ENCODE peak calls at places on chromosome 13, in five cellular contexts. One of them, this sample, is unnamed.
A peak's percentile ranks its signal among the peaks of the same experiment; 100 is the strongest.

GRCh38 chr13:98480915-98481510 is 95.9 kb downstream of the STK24 start:
- DNase-seq in thyroid gland: no peak
- DNase-seq in HCT116: no peak
- DNase-seq in heart left ventricle: peak; percentile 58
- DNase-seq in IMR-90: peak; percentile 69
- DNase-seq in this sample: no peak

GRCh38 chr13:95714142-95714832 is 37.3 kb downstream of the DNAJC3 start:
- DNase-seq in heart left ventricle: no peak
- DNase-seq in IMR-90: peak; percentile 89
- DNase-seq in thyroid gland: no peak
- DNase-seq in HCT116: no peak
- DNase-seq in this sample: no peak

GRCh38 chr13:25768726-25769270 is 283.0 kb downstream of the SHISA2 start:
- DNase-seq in heart left ventricle: no peak
- DNase-seq in IMR-90: no peak
- DNase-seq in thyroid gland: no peak
- DNase-seq in HCT116: no peak
- DNase-seq in this sample: no peak

GRCh38 chr13:44576396-44577235 is 486 bp upstream of the TSC22D1 start:
- DNase-seq in HCT116: no peak
- DNase-seq in heart left ventricle: no peak
- DNase-seq in thyroid gland: no peak
- DNase-seq in IMR-90: no peak
- DNase-seq in this sample: no peak

GRCh38 chr13:75643182-75643581 is 7.1 kb downstream of the LMO7 start:
- DNase-seq in HCT116: no peak
- DNase-seq in thyroid gland: no peak
- DNase-seq in IMR-90: no peak
- DNase-seq in heart left ventricle: no peak
- DNase-seq in this sample: no peak

GRCh38 chr13:96428904-96429303 is 339.0 kb downstream of the HS6ST3 start:
- DNase-seq in IMR-90: no peak
- DNase-seq in thyroid gland: no peak
- DNase-seq in heart left ventricle: no peak
- DNase-seq in HCT116: no peak
- DNase-seq in this sample: no peak

GRCh38 chr13:61777902-61778301 is 362.3 kb upstream of the PCDH20 start:
- DNase-seq in thyroid gland: no peak
- DNase-seq in IMR-90: no peak
- DNase-seq in heart left ventricle: no peak
- DNase-seq in HCT116: no peak
- DNase-seq in this sample: no peak

GRCh38 chr13:112330066-112330465 is 46.1 kb upstream of the SPACA7 start:
- DNase-seq in HCT116: no peak
- DNase-seq in IMR-90: no peak
- DNase-seq in heart left ventricle: no peak
- DNase-seq in thyroid gland: no peak
- DNase-seq in this sample: no peak

GRCh38 chr13:71906438-71906837 is 39.4 kb upstream of the DACH1 start:
- DNase-seq in HCT116: no peak
- DNase-seq in heart left ventricle: no peak
- DNase-seq in thyroid gland: no peak
- DNase-seq in IMR-90: no peak
- DNase-seq in this sample: no peak

GRCh38 chr13:29859971-29860370 is 9.6 kb upstream of the UBL3 start:
- DNase-seq in heart left ventricle: no peak
- DNase-seq in HCT116: no peak
- DNase-seq in thyroid gland: no peak
- DNase-seq in IMR-90: peak; percentile 87
- DNase-seq in this sample: no peak

GRCh38 chr13:43493496-43494000 is 293.2 kb downstream of the ENOX1 start:
- DNase-seq in thyroid gland: no peak
- DNase-seq in IMR-90: no peak
- DNase-seq in HCT116: no peak
- DNase-seq in heart left ventricle: no peak
- DNase-seq in this sample: no peak
- H3K4me1 ChIP-seq in thyroid gland: no peaks in the 10 kb centered on the region
- H3K4me1 ChIP-seq in IMR-90: no peaks in the 10 kb centered on the region
- H3K4me1 ChIP-seq in HCT116: no peaks in the 10 kb centered on the region
- H3K4me1 ChIP-seq in heart left ventricle: no peaks in the 10 kb centered on the region
- H3K4me1 ChIP-seq in this sample: no peaks in the 10 kb centered on the region

DNA sequence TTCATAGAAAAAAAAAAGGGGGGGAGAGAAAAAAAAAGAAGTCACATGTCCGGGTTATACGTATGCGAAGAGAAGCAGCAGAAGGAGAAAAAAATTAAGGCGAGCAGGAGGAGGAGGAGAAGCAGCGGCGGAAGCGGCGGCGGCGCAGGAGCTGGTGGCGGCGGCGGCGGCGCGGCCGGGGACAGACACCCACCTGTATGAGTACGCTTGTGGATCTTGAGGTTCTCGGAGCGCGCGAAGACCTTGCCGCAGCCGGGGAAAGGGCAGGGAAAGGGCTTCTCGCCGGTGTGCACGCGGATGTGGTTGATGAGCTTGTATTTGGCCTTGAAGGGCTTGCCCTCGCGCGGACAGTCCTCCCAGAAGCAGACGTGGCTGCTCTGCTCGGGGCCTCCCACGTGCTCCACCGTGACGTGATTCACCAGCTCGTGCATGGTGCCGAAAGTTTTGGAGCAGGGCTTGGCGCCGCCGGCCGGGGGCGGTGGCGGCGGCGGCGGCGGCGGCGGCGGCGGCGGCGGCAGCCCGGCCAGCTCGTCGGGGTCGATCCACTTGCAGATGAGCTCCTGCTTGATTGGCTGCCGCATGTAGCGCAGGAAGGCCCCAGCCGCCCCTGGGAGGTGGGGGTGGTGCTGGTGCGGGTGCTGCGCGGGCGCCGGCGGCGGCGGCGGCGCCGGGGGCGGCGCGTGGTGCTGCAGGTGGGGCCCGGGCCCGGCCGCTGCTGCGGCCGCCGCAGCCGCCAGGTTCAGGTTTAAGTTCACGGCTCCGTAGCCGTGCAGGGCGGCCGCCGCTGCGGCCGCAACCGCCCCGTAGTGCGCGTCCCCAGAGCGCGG is 1.4 kb downstream of the ZIC5 start:
- DNase-seq in HCT116: peak; percentile 66
- DNase-seq in heart left ventricle: no peak
- DNase-seq in IMR-90: no peak
- DNase-seq in thyroid gland: no peak
- DNase-seq in this sample: no peak
- H3K27ac ChIP-seq in HCT116: peak overlapping the region; percentile 97
- H3K27ac ChIP-seq in heart left ventricle: no peak overlapping the region
- H3K27ac ChIP-seq in IMR-90: no peak overlapping the region
- H3K27ac ChIP-seq in thyroid gland: no peak overlapping the region
- H3K27ac ChIP-seq in this sample: no peak overlapping the region

GRCh38 chr13:21675095-21676007 is 4.5 kb downstream of the FGF9 start:
- DNase-seq in IMR-90: no peak
- DNase-seq in HCT116: no peak
- DNase-seq in heart left ventricle: peak; percentile 56
- DNase-seq in thyroid gland: peak; percentile 60
- DNase-seq in this sample: no peak

GRCh38 chr13:21672811-21673591 is 2.1 kb downstream of the FGF9 start:
- DNase-seq in heart left ventricle: no peak
- DNase-seq in IMR-90: no peak
- DNase-seq in HCT116: no peak
- DNase-seq in thyroid gland: no peak
- DNase-seq in this sample: no peak

GRCh38 chr13:21674271-21675009 is 3.6 kb downstream of the FGF9 start:
- DNase-seq in HCT116: no peak
- DNase-seq in thyroid gland: no peak
- DNase-seq in IMR-90: no peak
- DNase-seq in heart left ventricle: peak; percentile 38
- DNase-seq in this sample: no peak

GRCh38 chr13:21671793-21672680 is 1.2 kb downstream of the FGF9 start:
- DNase-seq in thyroid gland: no peak
- DNase-seq in heart left ventricle: no peak
- DNase-seq in IMR-90: no peak
- DNase-seq in HCT116: no peak
- DNase-seq in this sample: no peak

GRCh38 chr13:21673592-21674270 is 2.9 kb downstream of the FGF9 start:
- DNase-seq in IMR-90: peak; percentile 36
- DNase-seq in thyroid gland: peak; percentile 56
- DNase-seq in HCT116: no peak
- DNase-seq in heart left ventricle: peak; percentile 47
- DNase-seq in this sample: no peak
- TF ChIP-seq POLR2A in IMR-90: no peak
- TF ChIP-seq POLR2A in thyroid gland: no peak
- TF ChIP-seq POLR2A in HCT116: no peak
- TF ChIP-seq POLR2A in heart left ventricle: no peak
- TF ChIP-seq POLR2A in this sample: no peak

GRCh38 chr13:109255457-109255856 is 530.9 kb downstream of the IRS2 start:
- DNase-seq in IMR-90: no peak
- DNase-seq in thyroid gland: no peak
- DNase-seq in heart left ventricle: no peak
- DNase-seq in HCT116: no peak
- DNase-seq in this sample: no peak
- H3K4me1 ChIP-seq in IMR-90: no peaks in the 10 kb centered on the region
- H3K4me1 ChIP-seq in thyroid gland: no peaks in the 10 kb centered on the region
- H3K4me1 ChIP-seq in heart left ventricle: no peaks in the 10 kb centered on the region
- H3K4me1 ChIP-seq in HCT116: peaks cover 32% of the 10 kb centered on the region
- H3K4me1 ChIP-seq in this sample: no peaks in the 10 kb centered on the region

GRCh38 chr13:40562975-40563349 is 103.5 kb downstream of the FOXO1 start:
- DNase-seq in thyroid gland: no peak
- DNase-seq in heart left ventricle: no peak
- DNase-seq in HCT116: no peak
- DNase-seq in IMR-90: no peak
- DNase-seq in this sample: no peak
- H3K27ac ChIP-seq in thyroid gland: peak overlapping the region; percentile 68
- H3K27ac ChIP-seq in heart left ventricle: peak overlapping the region; percentile 44
- H3K27ac ChIP-seq in HCT116: no peak overlapping the region
- H3K27ac ChIP-seq in IMR-90: no peak overlapping the region
- H3K27ac ChIP-seq in this sample: peak overlapping the region; percentile 50

DNA sequence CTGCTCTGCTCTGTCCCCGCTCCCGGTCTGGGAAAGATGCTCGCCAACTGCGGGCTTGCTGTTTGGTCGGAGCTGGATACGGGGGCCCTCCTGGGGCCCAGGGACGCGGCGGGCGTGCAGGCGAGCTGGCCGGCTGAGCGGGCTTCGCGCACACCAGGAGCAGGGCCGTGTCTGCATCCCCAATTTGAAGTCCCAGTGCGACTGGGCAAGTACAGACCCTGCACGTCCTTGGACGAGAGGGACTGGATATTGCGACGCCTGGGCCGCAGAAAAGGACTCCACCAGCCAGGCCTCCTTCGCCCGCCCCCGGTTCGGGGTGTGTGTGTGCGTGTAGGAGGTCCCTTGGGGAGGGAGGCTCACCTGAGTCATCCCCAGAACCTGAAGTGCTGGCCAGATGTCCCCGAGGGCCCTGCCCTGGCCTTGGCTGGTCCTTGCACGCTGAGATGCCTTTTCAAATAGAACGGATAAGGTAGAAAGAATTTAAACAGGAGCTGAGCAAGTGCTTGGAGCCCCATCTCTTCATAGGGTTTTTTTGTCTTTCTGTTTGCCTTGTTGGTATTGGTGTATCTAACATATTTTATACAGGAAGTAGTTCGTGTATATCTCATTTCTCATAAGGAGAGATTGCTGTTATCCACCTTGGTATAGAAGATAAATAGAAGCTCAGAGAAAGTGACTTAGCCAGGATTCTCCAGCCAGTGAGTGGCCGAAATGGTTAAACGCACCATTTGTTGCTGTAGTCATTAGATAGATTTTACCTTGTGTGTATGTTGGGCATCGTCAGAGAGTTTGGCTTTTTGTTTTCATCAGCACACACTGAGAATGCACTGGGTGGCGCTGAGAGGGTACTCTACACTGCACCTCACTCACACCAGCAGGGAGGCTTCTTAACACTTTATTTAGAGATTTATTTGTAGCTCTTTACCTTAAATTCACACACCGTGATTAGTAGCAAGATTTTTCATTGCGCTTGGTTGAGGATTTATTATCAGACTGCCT is 1.1 kb downstream of the NAXD start:
- DNase-seq in heart left ventricle: peak; percentile 51
- DNase-seq in thyroid gland: peak; percentile 51
- DNase-seq in HCT116: peak; percentile 27
- DNase-seq in IMR-90: peak; percentile 72
- DNase-seq in this sample: peak; percentile 78
- TF ChIP-seq POLR2A in heart left ventricle: no peak
- TF ChIP-seq POLR2A in thyroid gland: no peak
- TF ChIP-seq POLR2A in HCT116: no peak
- TF ChIP-seq POLR2A in IMR-90: no peak
- TF ChIP-seq POLR2A in this sample: no peak

This sample was measured in breast epithelium.